ENCODE peak calls at places on chromosomes 7 and 10, in four cellular contexts. One of them, this sample, is unnamed.
A peak's percentile ranks its signal among the peaks of the same experiment; 100 is the strongest.

GRCh38 chr7:26705567-26705966 is 158.8 kb downstream of the SKAP2 start:
- DNase-seq in HepG2: peak; percentile 64
- DNase-seq in IMR-90: peak; percentile 97
- DNase-seq in AG04450: peak; percentile 88
- DNase-seq in this sample: peak; percentile 36

GRCh38 chr7:12728192-12728538 is 40.7 kb downstream of the ARL4A start:
- DNase-seq in HepG2: no peak
- DNase-seq in IMR-90: no peak
- DNase-seq in AG04450: no peak
- DNase-seq in this sample: no peak

GRCh38 chr7:150955519-150956394 is 22.4 kb downstream of the KCNH2 start:
- DNase-seq in HepG2: no peak
- DNase-seq in IMR-90: peak; percentile 15
- DNase-seq in AG04450: no peak
- DNase-seq in this sample: peak; percentile 51

GRCh38 chr7:78677391-78677790 is 776.1 kb downstream of the MAGI2 start:
- DNase-seq in HepG2: no peak
- DNase-seq in IMR-90: peak; percentile 64
- DNase-seq in AG04450: no peak
- DNase-seq in this sample: no peak

GRCh38 chr10:46548781-46549090 is 7.7 kb downstream of the GPRIN2 start:
- DNase-seq in HepG2: no peak
- DNase-seq in IMR-90: no peak
- DNase-seq in AG04450: no peak
- DNase-seq in this sample: no peak

GRCh38 chr7:98315318-98315993 is 34.0 kb downstream of the BRI3 start:
- DNase-seq in HepG2: no peak
- DNase-seq in IMR-90: no peak
- DNase-seq in AG04450: no peak
- DNase-seq in this sample: no peak

GRCh38 chr7:5636914-5637313 is 144.5 kb downstream of the RNF216 start:
- DNase-seq in HepG2: no peak
- DNase-seq in IMR-90: peak; percentile 90
- DNase-seq in AG04450: peak; percentile 61
- DNase-seq in this sample: peak; percentile 52

GRCh38 chr10:15120523-15120922 is 23.4 kb downstream of the RPP38 start:
- DNase-seq in HepG2: no peak
- DNase-seq in IMR-90: peak; percentile 79
- DNase-seq in AG04450: no peak
- DNase-seq in this sample: no peak

GRCh38 chr10:103517234-103518085 is 24.0 kb downstream of the NEURL1 start:
- DNase-seq in HepG2: no peak
- DNase-seq in IMR-90: no peak
- DNase-seq in AG04450: no peak
- DNase-seq in this sample: no peak

GRCh38 chr10:103599211-103599610 is 105.7 kb downstream of the NEURL1 start:
- DNase-seq in HepG2: no peak
- DNase-seq in IMR-90: no peak
- DNase-seq in AG04450: no peak
- DNase-seq in this sample: no peak

GRCh38 chr7:18693401-18693800 is 197.9 kb downstream of the HDAC9 start:
- DNase-seq in HepG2: no peak
- DNase-seq in IMR-90: peak; percentile 89
- DNase-seq in AG04450: peak; percentile 63
- DNase-seq in this sample: no peak

GRCh38 chr10:86333813-86334514 is 32.6 kb downstream of the GRID1 start:
- DNase-seq in HepG2: no peak
- DNase-seq in IMR-90: no peak
- DNase-seq in AG04450: no peak
- DNase-seq in this sample: no peak

GRCh38 chr10:73924935-73925334 is 14.0 kb downstream of the PLAU start:
- DNase-seq in HepG2: no peak
- DNase-seq in IMR-90: no peak
- DNase-seq in AG04450: no peak
- DNase-seq in this sample: no peak

GRCh38 chr10:73922007-73922863 is 11.3 kb downstream of the PLAU start:
- DNase-seq in HepG2: no peak
- DNase-seq in IMR-90: no peak
- DNase-seq in AG04450: no peak
- DNase-seq in this sample: no peak

GRCh38 chr10:73920084-73920483 is 9.2 kb downstream of the PLAU start:
- DNase-seq in HepG2: no peak
- DNase-seq in IMR-90: no peak
- DNase-seq in AG04450: no peak
- DNase-seq in this sample: peak; percentile 32

GRCh38 chr10:73923935-73924598 is 13.1 kb downstream of the PLAU start:
- DNase-seq in HepG2: no peak
- DNase-seq in IMR-90: no peak
- DNase-seq in AG04450: no peak
- DNase-seq in this sample: no peak

GRCh38 chr10:73922864-73923133 is 11.9 kb downstream of the PLAU start:
- DNase-seq in HepG2: no peak
- DNase-seq in IMR-90: no peak
- DNase-seq in AG04450: no peak
- DNase-seq in this sample: no peak
- H3K4me3 ChIP-seq in HepG2: no peak overlapping the region
- H3K4me3 ChIP-seq in IMR-90: no peak overlapping the region
- H3K4me3 ChIP-seq in AG04450: no peak overlapping the region
- H3K4me3 ChIP-seq in this sample: no peak overlapping the region

GRCh38 chr7:152678133-152678645 is 2.2 kb upstream of the XRCC2 start:
- DNase-seq in HepG2: no peak
- DNase-seq in IMR-90: no peak
- DNase-seq in AG04450: no peak
- DNase-seq in this sample: no peak
- H3K27ac ChIP-seq in HepG2: no peak overlapping the region
- H3K27ac ChIP-seq in IMR-90: no peak overlapping the region
- H3K27ac ChIP-seq in AG04450: no peak overlapping the region
- H3K27ac ChIP-seq in this sample: no peak overlapping the region

GRCh38 chr7:155807013-155807804 is 5.1 kb downstream of the SHH start:
- DNase-seq in HepG2: no peak
- DNase-seq in IMR-90: no peak
- DNase-seq in AG04450: no peak
- DNase-seq in this sample: peak; percentile 18
- H3K4me3 ChIP-seq in HepG2: peak overlapping the region; percentile 90
- H3K4me3 ChIP-seq in IMR-90: no peak overlapping the region
- H3K4me3 ChIP-seq in AG04450: no peak overlapping the region
- H3K4me3 ChIP-seq in this sample: no peak overlapping the region

GRCh38 chr10:71265618-71266146 is 53.3 kb downstream of the UNC5B start:
- DNase-seq in HepG2: no peak
- DNase-seq in IMR-90: no peak
- DNase-seq in AG04450: no peak
- DNase-seq in this sample: no peak
- H3K27ac ChIP-seq in HepG2: no peak overlapping the region
- H3K27ac ChIP-seq in IMR-90: peak overlapping the region; percentile 63
- H3K27ac ChIP-seq in AG04450: peak overlapping the region; percentile 95
- H3K27ac ChIP-seq in this sample: no peak overlapping the region

GRCh38 chr10:129021597-129022304 is 445.3 kb upstream of the MGMT start:
- DNase-seq in HepG2: no peak
- DNase-seq in IMR-90: no peak
- DNase-seq in AG04450: no peak
- DNase-seq in this sample: no peak
- H3K4me3 ChIP-seq in HepG2: no peak overlapping the region
- H3K4me3 ChIP-seq in IMR-90: no peak overlapping the region
- H3K4me3 ChIP-seq in AG04450: no peak overlapping the region
- H3K4me3 ChIP-seq in this sample: no peak overlapping the region

GRCh38 chr10:52752261-52752660 is 20.3 kb downstream of the MBL2 start:
- DNase-seq in HepG2: no peak
- DNase-seq in IMR-90: no peak
- DNase-seq in AG04450: no peak
- DNase-seq in this sample: no peak
- H3K27ac ChIP-seq in HepG2: no peak overlapping the region
- H3K27ac ChIP-seq in IMR-90: no peak overlapping the region
- H3K27ac ChIP-seq in AG04450: no peak overlapping the region
- H3K27ac ChIP-seq in this sample: no peak overlapping the region

GRCh38 chr7:74030861-74031260 is 2.9 kb downstream of the ELN start:
- DNase-seq in HepG2: no peak
- DNase-seq in IMR-90: no peak
- DNase-seq in AG04450: no peak
- DNase-seq in this sample: no peak
- H3K4me3 ChIP-seq in HepG2: no peak overlapping the region
- H3K4me3 ChIP-seq in IMR-90: no peak overlapping the region
- H3K4me3 ChIP-seq in AG04450: no peak overlapping the region
- H3K4me3 ChIP-seq in this sample: no peak overlapping the region

GRCh38 chr7:112205348-112206237 is 606 bp downstream of the DOCK4 start:
- DNase-seq in HepG2: peak; percentile 48
- DNase-seq in IMR-90: peak; percentile 64
- DNase-seq in AG04450: peak; percentile 33
- DNase-seq in this sample: peak; percentile 60
- H3K27ac ChIP-seq in HepG2: peak overlapping the region; percentile 84
- H3K27ac ChIP-seq in IMR-90: peak overlapping the region; percentile 62
- H3K27ac ChIP-seq in AG04450: peak overlapping the region; percentile 77
- H3K27ac ChIP-seq in this sample: peak overlapping the region; percentile 88

GRCh38 chr7:80721880-80722595 is 83.6 kb downstream of the CD36 start:
- DNase-seq in HepG2: no peak
- DNase-seq in IMR-90: peak; percentile 92
- DNase-seq in AG04450: no peak
- DNase-seq in this sample: no peak
- H3K4me3 ChIP-seq in HepG2: no peak overlapping the region
- H3K4me3 ChIP-seq in IMR-90: no peak overlapping the region
- H3K4me3 ChIP-seq in AG04450: no peak overlapping the region
- H3K4me3 ChIP-seq in this sample: no peak overlapping the region

DNA sequence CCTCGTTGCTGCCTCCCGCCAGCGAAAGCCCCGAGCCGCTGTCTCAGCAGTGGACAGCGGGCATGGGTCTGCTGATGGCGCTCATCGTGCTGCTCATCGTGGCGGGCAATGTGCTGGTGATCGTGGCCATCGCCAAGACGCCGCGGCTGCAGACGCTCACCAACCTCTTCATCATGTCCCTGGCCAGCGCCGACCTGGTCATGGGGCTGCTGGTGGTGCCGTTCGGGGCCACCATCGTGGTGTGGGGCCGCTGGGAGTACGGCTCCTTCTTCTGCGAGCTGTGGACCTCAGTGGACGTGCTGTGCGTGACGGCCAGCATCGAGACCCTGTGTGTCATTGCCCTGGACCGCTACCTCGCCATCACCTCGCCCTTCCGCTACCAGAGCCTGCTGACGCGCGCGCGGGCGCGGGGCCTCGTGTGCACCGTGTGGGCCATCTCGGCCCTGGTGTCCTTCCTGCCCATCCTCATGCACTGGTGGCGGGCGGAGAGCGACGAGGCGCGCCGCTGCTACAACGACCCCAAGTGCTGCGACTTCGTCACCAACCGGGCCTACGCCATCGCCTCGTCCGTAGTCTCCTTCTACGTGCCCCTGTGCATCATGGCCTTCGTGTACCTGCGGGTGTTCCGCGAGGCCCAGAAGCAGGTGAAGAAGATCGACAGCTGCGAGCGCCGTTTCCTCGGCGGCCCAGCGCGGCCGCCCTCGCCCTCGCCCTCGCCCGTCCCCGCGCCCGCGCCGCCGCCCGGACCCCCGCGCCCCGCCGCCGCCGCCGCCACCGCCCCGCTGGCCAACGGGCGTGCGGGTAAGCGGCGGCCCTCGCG is 795 bp downstream of the ADRB1 start:
- DNase-seq in HepG2: no peak
- DNase-seq in IMR-90: no peak
- DNase-seq in AG04450: no peak
- DNase-seq in this sample: no peak
- H3K27ac ChIP-seq in HepG2: no peak overlapping the region
- H3K27ac ChIP-seq in IMR-90: no peak overlapping the region
- H3K27ac ChIP-seq in AG04450: no peak overlapping the region
- H3K27ac ChIP-seq in this sample: no peak overlapping the region

This sample was measured in colonic mucosa.